ENCODE peak calls at places on chromosomes 11 and 22, in four cellular contexts. M is right atrium auricular region, B is A549, N is GM23248. A is an unnamed sample.

GRCh38 chr11:69402251-69402892 is 79.1 kb upstream of the LINC01488 start:
- DNase-seq in B (no peak), M (no peak), N (no peak), A (no peak)

GRCh38 chr11:2599561-2600189 is 100.1 kb downstream of the KCNQ1OT1 start:
- DNase-seq in B (no peak), N (no peak), M (no peak), A (no peak)

GRCh38 chr11:126072141-126072741 is 9.6 kb upstream of the CDON start:
- DNase-seq in N (no peak), M (no peak), B (no peak), A (no peak)

GRCh38 chr22:38213319-38214247 is 11.8 kb downstream of the MAFF start:
- DNase-seq in M (no peak), N (no peak), B (no peak), A (no peak)

GRCh38 chr22:48535868-48536690 is 1291.6 kb downstream of the BRD1 start:
- DNase-seq in B (no peak), M (no peak), N (peak; percentile 24), A (no peak)

GRCh38 chr11:45809456-45810395 is 4.8 kb downstream of the SLC35C1 start:
- DNase-seq in B (no peak), M (no peak), N (peak; percentile 29), A (no peak)

GRCh38 chr22:25747245-25747944 is 5.4 kb downstream of the MYO18B start:
- DNase-seq in B (peak; percentile 87), M (peak; percentile 75), N (peak; percentile 97), A (peak; percentile 36)

GRCh38 chr11:129434641-129435498 is 59.2 kb downstream of the BARX2 start:
- DNase-seq in N (no peak), M (no peak), B (no peak), A (no peak)

GRCh38 chr11:66081505-66081904 is 11.4 kb downstream of the PACS1 start:
- DNase-seq in B (no peak), N (peak; percentile 29), M (no peak), A (peak; percentile 82)

GRCh38 chr22:49487950-49488349 is 339.7 kb downstream of the BRD1 start:
- DNase-seq in M (no peak), B (no peak), N (no peak), A (no peak)

GRCh38 chr11:12829131-12829530 is 154.9 kb downstream of the TEAD1 start:
- DNase-seq in B (no peak), N (no peak), M (no peak), A (no peak)
- H3K4me1 ChIP-seq in B (peaks cover 84% of the 10 kb centered on the region), N (peaks cover 51% of the 10 kb centered on the region), M (peaks cover 40% of the 10 kb centered on the region), A (peaks cover 25% of the 10 kb centered on the region)

GRCh38 chr11:5910521-5910920 is 17.5 kb downstream of the OR52E5 start:
- DNase-seq in N (no peak), M (no peak), B (no peak), A (no peak)
- H3K4me3 ChIP-seq in N (no peak overlapping the region), M (no peak overlapping the region), B (no peak overlapping the region), A (no peak overlapping the region)

GRCh38 chr11:9210922-9211320 is 54.2 kb downstream of the DENND5A start:
- DNase-seq in B (no peak), M (no peak), N (no peak), A (no peak)

GRCh38 chr11:9214765-9215164 is 50.4 kb downstream of the DENND5A start:
- DNase-seq in B (peak; percentile 38), M (no peak), N (peak; percentile 40), A (no peak)

GRCh38 chr11:9208726-9209501 is 56.2 kb downstream of the DENND5A start:
- DNase-seq in B (no peak), M (no peak), N (no peak), A (no peak)

GRCh38 chr11:9210224-9210921 is 54.8 kb downstream of the DENND5A start:
- DNase-seq in B (peak; percentile 41), N (peak; percentile 28), M (no peak), A (no peak)

DNA sequence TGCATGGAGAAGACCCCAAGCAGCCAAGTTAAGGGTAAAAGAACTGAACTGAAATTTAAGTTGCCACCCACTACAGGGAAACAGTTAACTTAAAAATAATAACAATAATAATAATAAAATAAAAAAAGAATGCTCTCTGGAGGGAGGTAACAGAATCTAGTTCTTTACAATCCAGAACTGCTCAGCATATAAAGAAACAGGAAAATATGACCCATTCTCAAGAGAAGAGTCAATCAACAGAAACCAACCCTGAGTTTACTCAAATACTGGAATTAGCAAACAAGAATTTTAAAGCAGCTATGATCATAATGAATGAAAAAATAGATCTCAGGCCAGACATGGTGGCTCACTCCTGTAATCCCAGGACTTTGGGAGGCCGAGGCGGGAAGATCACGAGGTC is 53.8 kb downstream of the DENND5A start:
- DNase-seq in N (no peak), B (no peak), M (no peak), A (no peak)
- H3K4me1 ChIP-seq in N (peaks cover 53% of the 10 kb centered on the region), B (peaks cover 49% of the 10 kb centered on the region), M (peaks cover 52% of the 10 kb centered on the region), A (peaks cover 11% of the 10 kb centered on the region)

GRCh38 chr11:33377852-33378385 is 120.7 kb downstream of the HIPK3 start:
- DNase-seq in M (no peak), N (peak; percentile 35), B (no peak), A (no peak)
- H3K4me3 ChIP-seq in M (no peak overlapping the region), N (peak overlapping the region; percentile 82), B (no peak overlapping the region), A (no peak overlapping the region)